ENCODE peak calls at places on chromosomes 6 and 20, in eight cellular contexts. U, L, F, P, Y, I, Q and R are unnamed samples. For H3K36me3, the result is how much of the 10 kb centered on the place peaks cover.

GRCh38 chr6:142714956-142715355 is 230.0 kb downstream of the HIVEP2 start:
- DNase-seq in U (no peak), L (no peak), F (no peak), P (no peak), Y (no peak), I (no peak), Q (no peak), R (no peak)

GRCh38 chr20:33733654-33734576 is 2.1 kb downstream of the ZNF341 start:
- DNase-seq in U (peak), L (peak), F (peak), P (no peak), Y (no peak), I (peak), Q (peak), R (peak)

GRCh38 chr6:142635130-142635529 is 309.8 kb downstream of the HIVEP2 start:
- DNase-seq in U (no peak), L (no peak), F (no peak), P (no peak), Y (no peak), I (peak), Q (no peak), R (no peak)

GRCh38 chr6:3151705-3152104 is 5.6 kb downstream of the TUBB2A start:
- DNase-seq in U (no peak), L (peak), F (no peak), P (no peak), Y (no peak), I (no peak), Q (no peak), R (no peak)

GRCh38 chr6:87093651-87094050 is 1.3 kb downstream of the CGA start:
- DNase-seq in U (no peak), L (no peak), F (no peak), P (no peak), Y (no peak), I (peak), Q (no peak), R (no peak)

GRCh38 chr6:72564231-72564630 is 57.6 kb upstream of the KCNQ5 start:
- DNase-seq in U (no peak), L (no peak), F (no peak), P (no peak), Y (no peak), I (peak), Q (no peak), R (no peak)

GRCh38 chr20:59222239-59222981 is 58.8 kb downstream of the ZNF831 start:
- DNase-seq in U (peak), L (peak), F (peak), P (peak), Y (peak), I (peak), Q (peak), R (peak)

GRCh38 chr20:36197271-36197670 is 39.0 kb upstream of the AAR2 start:
- DNase-seq in U (no peak), L (no peak), F (no peak), P (no peak), Y (no peak), I (no peak), Q (no peak), R (no peak)

GRCh38 chr6:89583559-89583958 is 55.0 kb downstream of the LYRM2 start:
- DNase-seq in U (no peak), L (no peak), F (no peak), P (no peak), Y (no peak), I (no peak), Q (no peak), R (no peak)

GRCh38 chr6:85997206-85997605 is 354.5 kb upstream of the SYNCRIP start:
- DNase-seq in U (no peak), L (no peak), F (no peak), P (no peak), Y (no peak), I (no peak), Q (no peak), R (no peak)

GRCh38 chr6:145733770-145734169 is 1.6 kb downstream of the EPM2A start:
- DNase-seq in U (no peak), L (no peak), F (no peak), P (no peak), Y (no peak), I (peak), Q (no peak), R (no peak)

GRCh38 chr6:52215787-52216186 is 28.5 kb downstream of the IL17F start:
- DNase-seq in U (no peak), L (no peak), F (no peak), P (no peak), Y (no peak), I (no peak), Q (no peak), R (no peak)

GRCh38 chr6:87473419-87473903 is 687 bp downstream of the SLC35A1 start:
- DNase-seq in U (peak), L (no peak), F (no peak), P (no peak), Y (no peak), I (peak), Q (no peak), R (no peak)

GRCh38 chr6:41430875-41431274 is 95.5 kb downstream of the NCR2 start:
- DNase-seq in U (no peak), L (no peak), F (no peak), P (peak), Y (no peak), I (peak), Q (no peak), R (peak)

GRCh38 chr6:136831873-136832562 is 9.6 kb downstream of the PEX7 start:
- DNase-seq in U (no peak), L (no peak), F (no peak), P (no peak), Y (no peak), I (no peak), Q (no peak), R (no peak)

GRCh38 chr20:1403624-1404023 is 10.8 kb upstream of the FKBP1A start:
- DNase-seq in U (no peak), L (no peak), F (no peak), P (no peak), Y (no peak), I (no peak), Q (no peak), R (no peak)

GRCh38 chr6:39302669-39303424 is 11.4 kb downstream of the KCNK17 start:
- DNase-seq in U (peak), L (peak), F (peak), P (peak), Y (peak), I (peak), Q (peak), R (peak)

GRCh38 chr6:133553652-133554051 is 312.5 kb downstream of the EYA4 start:
- DNase-seq in U (peak), L (peak), F (no peak), P (peak), Y (no peak), I (peak), Q (peak), R (no peak)

GRCh38 chr6:72218125-72218524 is 331.8 kb downstream of the RIMS1 start:
- DNase-seq in U (no peak), L (peak), F (no peak), P (no peak), Y (no peak), I (peak), Q (peak), R (peak)

GRCh38 chr6:92545861-92546260 is 873.5 kb downstream of the EPHA7 start:
- DNase-seq in U (no peak), L (no peak), F (no peak), P (no peak), Y (no peak), I (no peak), Q (no peak), R (no peak)

GRCh38 chr20:7893019-7893730 is 47.1 kb downstream of the HAO1 start:
- DNase-seq in U (no peak), L (no peak), F (no peak), P (no peak), Y (no peak), I (no peak), Q (no peak), R (no peak)

GRCh38 chr20:50141811-50142561 is 11.5 kb downstream of the PEDS1 start:
- DNase-seq in U (no peak), L (no peak), F (no peak), P (no peak), Y (no peak), I (no peak), Q (no peak), R (no peak)

GRCh38 chr6:167095888-167096287 is 27.0 kb upstream of the CCR6 start:
- DNase-seq in U (no peak), L (no peak), F (no peak), P (no peak), Y (no peak), I (no peak), Q (no peak), R (no peak)

GRCh38 chr6:161079566-161080262 is 88.1 kb downstream of the MAP3K4 start:
- DNase-seq in U (no peak), L (no peak), F (no peak), P (no peak), Y (no peak), I (peak), Q (no peak), R (no peak)

GRCh38 chr20:58718729-58719128 is 26.1 kb downstream of the NPEPL1 start:
- DNase-seq in U (peak), L (no peak), F (no peak), P (no peak), Y (peak), I (no peak), Q (peak), R (no peak)

GRCh38 chr6:157849288-157850017 is 26.4 kb downstream of the SNX9 start:
- DNase-seq in U (no peak), L (no peak), F (no peak), P (no peak), Y (no peak), I (no peak), Q (no peak), R (no peak)

GRCh38 chr6:157853902-157854481 is 30.9 kb downstream of the SNX9 start:
- DNase-seq in U (no peak), L (no peak), F (no peak), P (no peak), Y (no peak), I (no peak), Q (no peak), R (no peak)

GRCh38 chr6:157850030-157850429 is 27.0 kb downstream of the SNX9 start:
- DNase-seq in U (no peak), L (no peak), F (no peak), P (no peak), Y (no peak), I (no peak), Q (no peak), R (no peak)

GRCh38 chr6:157855325-157855724 is 32.3 kb downstream of the SNX9 start:
- DNase-seq in U (no peak), L (no peak), F (no peak), P (no peak), Y (no peak), I (no peak), Q (no peak), R (no peak)

GRCh38 chr6:157853018-157853805 is 30.2 kb downstream of the SNX9 start:
- DNase-seq in U (no peak), L (no peak), F (no peak), P (no peak), Y (no peak), I (no peak), Q (no peak), R (no peak)
- TF ChIP-seq POLR2A in U (no peak), L (no peak), F (no peak), P (no peak), Y (no peak), I (no peak), Q (no peak), R (no peak)

DNA sequence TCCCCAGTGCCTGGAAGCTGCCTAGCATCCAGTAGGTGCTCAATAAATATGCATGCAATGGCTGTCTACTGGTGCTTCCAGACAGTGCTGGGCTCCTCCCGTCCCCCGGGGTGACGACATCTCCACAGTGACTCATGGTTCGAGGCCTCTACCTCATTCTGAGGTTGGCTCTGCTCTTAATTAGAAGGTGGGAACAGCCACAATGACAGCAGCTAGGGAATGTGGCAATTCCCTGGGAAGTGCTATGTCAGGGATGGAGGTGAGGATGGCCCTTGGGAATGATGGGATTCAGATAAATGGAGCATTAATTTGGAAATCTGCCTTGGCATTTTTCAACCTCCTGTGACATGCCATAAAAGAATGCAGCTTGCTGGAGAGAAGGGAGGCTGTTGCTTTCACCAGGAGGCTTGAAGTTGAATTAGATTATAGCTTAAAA is 43.5 kb upstream of the NFATC2 start:
- DNase-seq in U (no peak), L (no peak), F (no peak), P (no peak), Y (no peak), I (peak), Q (no peak), R (no peak)
- H3K27ac ChIP-seq in U (no peak), L (no peak), F (no peak), P (no peak), Y (no peak), I (no peak), Q (no peak), R (no peak)

GRCh38 chr20:19274001-19274400 is 61.6 kb downstream of the SLC24A3 start:
- DNase-seq in U (no peak), L (no peak), F (no peak), P (no peak), Y (no peak), I (no peak), Q (no peak), R (no peak)

GRCh38 chr20:19277381-19277780 is 64.9 kb downstream of the SLC24A3 start:
- DNase-seq in U (no peak), L (no peak), F (no peak), P (no peak), Y (no peak), I (no peak), Q (no peak), R (no peak)

GRCh38 chr20:19274412-19275015 is 62.1 kb downstream of the SLC24A3 start:
- DNase-seq in U (no peak), L (no peak), F (no peak), P (peak), Y (no peak), I (no peak), Q (peak), R (peak)

GRCh38 chr20:19275038-19275629 is 62.7 kb downstream of the SLC24A3 start:
- DNase-seq in U (no peak), L (no peak), F (no peak), P (no peak), Y (no peak), I (no peak), Q (no peak), R (no peak)

DNA sequence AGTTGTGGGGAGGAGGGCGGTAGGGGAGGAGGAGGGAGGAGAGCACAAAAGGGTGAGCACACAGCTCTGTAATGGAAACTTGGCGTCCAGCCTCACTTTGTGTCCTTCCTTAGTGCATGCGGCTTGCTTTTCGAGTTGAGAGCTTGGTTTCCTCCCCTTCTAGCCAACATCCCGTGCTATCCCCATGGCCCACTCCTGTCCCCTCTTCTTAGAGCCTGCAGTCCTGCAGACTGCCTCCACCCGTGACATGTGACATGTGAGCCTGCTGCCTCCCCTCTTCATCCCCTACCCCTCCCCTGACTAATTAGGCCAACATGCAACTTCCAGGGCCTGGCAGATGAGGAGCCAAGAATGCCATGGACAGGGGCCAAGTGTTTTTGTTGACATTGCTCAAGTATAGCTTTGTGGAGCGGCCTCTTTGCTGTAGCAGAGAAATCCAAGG is 63.2 kb downstream of the SLC24A3 start:
- DNase-seq in U (peak), L (peak), F (peak), P (peak), Y (peak), I (no peak), Q (peak), R (peak)
- H3K36me3 ChIP-seq in U (under half), L (under half), F (under half), P (under half), Y (under half), I (under half), Q (under half), R (under half)

DNA sequence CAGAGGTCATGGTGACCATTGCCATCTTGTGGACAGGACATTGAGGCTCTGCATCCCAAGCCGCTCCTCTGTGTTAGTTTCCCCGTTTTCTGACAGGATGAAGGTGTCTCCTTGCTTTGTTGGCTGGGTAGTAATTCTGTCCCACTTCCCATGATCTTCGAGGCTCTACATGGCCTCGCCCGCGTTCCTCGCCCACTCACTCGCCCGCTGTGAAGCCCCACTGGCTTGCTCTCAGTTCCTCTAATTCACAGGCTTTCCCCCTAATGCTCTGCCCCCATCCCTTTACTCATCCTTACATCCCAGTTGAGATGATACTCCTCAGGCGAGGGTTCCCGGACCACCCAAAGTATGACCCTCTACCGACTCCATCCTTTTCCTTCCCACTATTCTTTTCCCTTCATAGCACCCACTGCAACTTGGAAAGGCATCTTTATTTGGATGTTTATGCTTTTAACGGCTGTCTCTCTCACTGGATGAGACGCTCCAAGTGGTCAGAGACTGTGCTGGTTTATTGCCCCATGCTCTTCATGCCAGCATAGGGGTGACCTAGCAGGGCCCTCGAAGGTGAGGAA is 511 bp upstream of the SLC35B2 start:
- DNase-seq in U (no peak), L (no peak), F (peak), P (no peak), Y (no peak), I (no peak), Q (no peak), R (no peak)
- TF ChIP-seq POLR2A in U (peak), L (no peak), F (no peak), P (no peak), Y (no peak), I (no peak), Q (no peak), R (no peak)

DNA sequence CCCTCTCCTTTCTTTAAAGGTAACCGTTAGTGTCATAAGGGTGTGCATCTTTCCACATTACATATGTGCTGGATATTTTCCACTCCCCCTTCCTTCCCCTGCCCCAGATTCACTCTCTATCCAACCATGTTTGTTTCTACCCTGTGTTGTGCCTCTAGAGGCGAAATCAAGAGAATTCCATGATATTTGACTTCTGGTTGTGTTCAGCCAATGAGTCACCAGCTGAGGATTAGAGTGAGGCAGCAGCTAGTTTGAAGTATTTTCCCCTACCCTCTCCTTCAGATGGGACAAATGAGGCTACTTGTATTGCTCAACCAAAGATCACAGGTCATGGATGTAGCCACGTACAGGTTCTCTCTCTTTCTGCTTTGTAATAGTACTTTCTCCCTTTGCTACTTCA is 24.6 kb upstream of the OR2J2 start:
- DNase-seq in U (no peak), L (no peak), F (no peak), P (no peak), Y (no peak), I (no peak), Q (no peak), R (no peak)
- H3K27ac ChIP-seq in U (no peak), L (no peak), F (no peak), P (no peak), Y (no peak), I (no peak), Q (no peak), R (no peak)

GRCh38 chr20:32397567-32398084 is 39.5 kb downstream of the ASXL1 start:
- DNase-seq in U (no peak), L (no peak), F (no peak), P (no peak), Y (no peak), I (no peak), Q (no peak), R (no peak)
- H3K36me3 ChIP-seq in U (under half), L (under half), F (under half), P (under half), Y (under half), I (under half), Q (under half), R (under half)

DNA sequence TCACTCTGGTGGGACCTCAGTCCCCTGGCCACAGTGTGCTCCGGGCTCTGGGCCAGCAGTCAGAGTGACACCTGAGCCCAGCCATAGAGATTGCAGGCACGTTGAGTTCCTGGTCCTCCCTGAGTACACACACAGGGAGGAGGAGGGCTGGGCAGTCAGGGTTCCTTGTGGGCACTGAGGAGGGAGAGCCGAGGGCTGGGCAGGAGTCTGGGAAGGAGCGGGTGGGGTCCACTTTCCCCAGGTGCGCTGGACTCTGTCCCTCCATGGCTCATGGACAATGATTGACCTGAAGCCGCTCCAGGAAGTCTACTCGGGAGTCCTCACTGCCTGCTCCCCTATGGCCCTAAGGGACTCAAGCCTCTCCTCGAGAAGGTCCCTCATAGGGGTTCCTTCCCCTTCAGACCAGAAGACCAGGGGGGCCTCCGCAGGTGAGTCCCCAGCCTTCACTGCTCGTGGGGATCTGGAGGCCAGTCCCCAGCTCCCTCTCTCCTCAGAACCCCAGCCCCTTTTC is 1.1 kb downstream of the SLC44A4 start:
- DNase-seq in U (peak), L (peak), F (no peak), P (no peak), Y (peak), I (no peak), Q (no peak), R (no peak)
- TF ChIP-seq POLR2A in U (peak), L (no peak), F (peak), P (no peak), Y (no peak), I (no peak), Q (no peak), R (no peak)

GRCh38 chr6:42453649-42454427 is 2.1 kb upstream of the TRERF1 start:
- DNase-seq in U (peak), L (peak), F (peak), P (no peak), Y (peak), I (peak), Q (peak), R (peak)

GRCh38 chr6:42451595-42452170 is at the start of gene TRERF1:
- DNase-seq in U (peak), L (peak), F (peak), P (no peak), Y (no peak), I (peak), Q (peak), R (peak)

GRCh38 chr6:42453027-42453648 is 1.4 kb upstream of the TRERF1 start:
- DNase-seq in U (peak), L (peak), F (peak), P (peak), Y (peak), I (peak), Q (peak), R (peak)

GRCh38 chr6:42452171-42453026 is 673 bp upstream of the TRERF1 start:
- DNase-seq in U (peak), L (peak), F (peak), P (no peak), Y (peak), I (peak), Q (peak), R (peak)

DNA sequence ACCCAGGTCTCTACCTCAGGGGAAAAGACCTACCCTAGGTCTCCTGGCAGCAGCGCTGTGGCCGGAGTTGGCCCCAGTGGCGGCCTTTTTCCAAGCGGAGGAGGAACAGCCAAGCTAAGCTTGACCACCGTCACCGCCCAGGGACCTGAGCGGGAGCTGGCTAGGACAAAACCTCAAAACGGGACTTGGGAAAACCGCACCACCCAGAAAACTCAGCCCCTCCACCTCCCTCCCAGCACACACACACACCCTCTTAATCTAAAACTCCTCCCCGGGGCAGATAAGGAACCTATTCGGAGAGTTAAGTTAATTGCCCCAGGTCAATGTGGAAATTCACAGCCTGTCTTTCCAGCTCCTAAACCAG is 2.7 kb upstream of the TRERF1 start:
- DNase-seq in U (peak), L (peak), F (no peak), P (no peak), Y (no peak), I (no peak), Q (peak), R (peak)
- H3K27ac ChIP-seq in U (peak), L (no peak), F (peak), P (peak), Y (peak), I (no peak), Q (peak), R (no peak)